ENCODE peak calls at places on chromosomes 12 and 14, in seven cellular contexts. D is kidney tubule cell; R is stimulated activated CD4-positive, alpha-beta T cell treated with anti-CD3 and anti-CD28 coated beads, Interleukin-1b, Interleukin-23, amount 100 ng/mL, for 4 hours; P is CD14-positive monocyte; I is T-helper 22 cell; F is NCI-H1417; A is activated CD4-positive, alpha-beta T cell treated with anti-CD3 and anti-CD28 coated beads for 1 hour. G is an unnamed sample.

GRCh38 chr14:67457782-67458181 is 30.7 kb downstream of the TMEM229B start:
- DNase-seq in D (no peak), R (no peak), P (no peak), I (no peak), F (no peak), A (no peak), G (peak)

GRCh38 chr12:115095073-115095748 is 411.2 kb upstream of the TBX3 start:
- DNase-seq in D (no peak), R (no peak), P (no peak), I (no peak), F (no peak), A (no peak), G (no peak)

GRCh38 chr12:44159870-44160269 is 324.0 kb downstream of the TMEM117 start:
- DNase-seq in D (no peak), R (no peak), P (no peak), I (no peak), F (no peak), A (no peak), G (no peak)

GRCh38 chr12:76032043-76032981 is 736 bp upstream of the PHLDA1 start:
- DNase-seq in D (peak), R (peak), P (no peak), I (peak), F (no peak), A (no peak), G (no peak)

GRCh38 chr12:102043928-102044327 is 17.9 kb downstream of the WASHC3 start:
- DNase-seq in D (no peak), R (no peak), P (no peak), I (no peak), F (no peak), A (no peak), G (no peak)

GRCh38 chr14:89625208-89625987 is 208.4 kb upstream of the FOXN3 start:
- DNase-seq in D (no peak), R (no peak), P (no peak), I (no peak), F (peak), A (no peak), G (peak)

GRCh38 chr12:97308576-97309198 is 153.9 kb upstream of the RMST start:
- DNase-seq in D (peak), R (peak), P (no peak), I (no peak), F (peak), A (no peak), G (peak)

GRCh38 chr14:90733139-90733808 is 83.0 kb downstream of the TTC7B start:
- DNase-seq in D (no peak), R (no peak), P (no peak), I (no peak), F (no peak), A (no peak), G (no peak)

GRCh38 chr12:22794017-22794416 is 169.0 kb downstream of the ETNK1 start:
- DNase-seq in D (no peak), R (no peak), P (no peak), I (no peak), F (no peak), A (no peak), G (no peak)

GRCh38 chr12:119006749-119007148 is 25.4 kb downstream of the SRRM4 start:
- DNase-seq in D (no peak), R (no peak), P (no peak), I (no peak), F (no peak), A (no peak), G (peak)

GRCh38 chr12:22101749-22102243 is 55.8 kb downstream of the CMAS start:
- DNase-seq in D (peak), R (no peak), P (peak), I (no peak), F (no peak), A (no peak), G (no peak)

GRCh38 chr14:56498112-56498511 is 81.5 kb upstream of the TMEM260 start:
- DNase-seq in D (no peak), R (no peak), P (no peak), I (no peak), F (no peak), A (no peak), G (no peak)

GRCh38 chr12:53761306-53761705 is 9.5 kb upstream of the CISTR start:
- DNase-seq in D (no peak), R (no peak), P (no peak), I (no peak), F (no peak), A (no peak), G (no peak)

GRCh38 chr12:96237465-96238077 is 43.4 kb downstream of the ELK3 start:
- DNase-seq in D (peak), R (peak), P (no peak), I (peak), F (no peak), A (peak), G (no peak)

GRCh38 chr12:107355004-107355565 is 261.7 kb upstream of the CRY1 start:
- DNase-seq in D (no peak), R (no peak), P (no peak), I (no peak), F (peak), A (no peak), G (peak)

GRCh38 chr12:6810758-6811157 is 10.9 kb upstream of the GPR162 start:
- DNase-seq in D (no peak), R (no peak), P (no peak), I (no peak), F (no peak), A (no peak), G (no peak)

GRCh38 chr12:56338643-56339422 is at the start of gene IL23A:
- DNase-seq in D (peak), R (peak), P (no peak), I (peak), F (peak), A (peak), G (peak)

GRCh38 chr14:82449926-82450325 is 916.3 kb upstream of the SEL1L start:
- DNase-seq in D (no peak), R (no peak), P (no peak), I (no peak), F (peak), A (no peak), G (no peak)

GRCh38 chr12:89883630-89884364 is 175.2 kb upstream of the ATP2B1 start:
- DNase-seq in D (no peak), R (no peak), P (no peak), I (no peak), F (peak), A (no peak), G (peak)

GRCh38 chr12:15984097-15984800 is 73.1 kb downstream of the DERA start:
- DNase-seq in D (peak), R (no peak), P (no peak), I (no peak), F (no peak), A (no peak), G (no peak)